ENCODE peak calls at places on chromosome 7, in four cellular contexts. N, A, J and C are unnamed samples.

GRCh38 chr7:141207661-141208060 is 133.8 kb downstream of the TMEM178B start:
- DNase-seq in N (no peak), A (no peak), J (no peak), C (no peak)

GRCh38 chr7:111424768-111425167 is 137.5 kb downstream of the IMMP2L start:
- DNase-seq in N (no peak), A (no peak), J (no peak), C (peak; percentile 61)

GRCh38 chr7:20211376-20211775 is 5.8 kb downstream of the MACC1 start:
- DNase-seq in N (no peak), A (no peak), J (no peak), C (no peak)

GRCh38 chr7:151689196-151689971 is 169.7 kb upstream of the RHEB start:
- DNase-seq in N (no peak), A (no peak), J (peak; percentile 43), C (peak; percentile 65)

GRCh38 chr7:1124816-1125602 is 35.0 kb downstream of the ZFAND2A start:
- DNase-seq in N (no peak), A (no peak), J (no peak), C (no peak)

GRCh38 chr7:143314107-143314506 is 1.8 kb upstream of the CLCN1 start:
- DNase-seq in N (no peak), A (no peak), J (no peak), C (no peak)

GRCh38 chr7:159088016-159088865 is 56.4 kb downstream of the VIPR2 start:
- DNase-seq in N (no peak), A (no peak), J (no peak), C (no peak)

GRCh38 chr7:136874393-136875032 is 6.1 kb downstream of the CHRM2 start:
- DNase-seq in N (no peak), A (no peak), J (peak; percentile 7), C (peak; percentile 25)

GRCh38 chr7:85274452-85274851 is 87.6 kb upstream of the SEMA3D start:
- DNase-seq in N (no peak), A (no peak), J (no peak), C (no peak)

GRCh38 chr7:44581426-44581906 is 565 bp downstream of the TMED4 start:
- DNase-seq in N (peak; percentile 77), A (no peak), J (no peak), C (no peak)

GRCh38 chr7:68507644-68508043 is 1090.6 kb upstream of the AUTS2 start:
- DNase-seq in N (no peak), A (no peak), J (no peak), C (no peak)

GRCh38 chr7:133796778-133797177 is 330.4 kb upstream of the LRGUK start:
- DNase-seq in N (no peak), A (no peak), J (no peak), C (no peak)

GRCh38 chr7:74542558-74543117 is 88.9 kb downstream of the GTF2IRD1 start:
- DNase-seq in N (no peak), A (no peak), J (peak; percentile 47), C (no peak)

GRCh38 chr7:119341822-119342221 is 931.2 kb upstream of the KCND2 start:
- DNase-seq in N (no peak), A (no peak), J (no peak), C (no peak)

GRCh38 chr7:78379148-78379547 is 580.6 kb downstream of the PHTF2 start:
- DNase-seq in N (no peak), A (no peak), J (no peak), C (peak; percentile 26)

GRCh38 chr7:34260282-34260681 is 354.9 kb downstream of the BMPER start:
- DNase-seq in N (no peak), A (no peak), J (no peak), C (peak; percentile 96)

GRCh38 chr7:156169474-156170370 is 357.5 kb upstream of the SHH start:
- DNase-seq in N (no peak), A (no peak), J (no peak), C (no peak)

GRCh38 chr7:96995406-96996110 is 9.8 kb upstream of the DLX6 start:
- DNase-seq in N (no peak), A (no peak), J (no peak), C (no peak)

GRCh38 chr7:69654849-69655707 is 56.8 kb downstream of the AUTS2 start:
- DNase-seq in N (no peak), A (no peak), J (no peak), C (no peak)

GRCh38 chr7:147670759-147671158 is 919.8 kb upstream of the C7orf33 start:
- DNase-seq in N (no peak), A (no peak), J (no peak), C (no peak)